ENCODE peak calls at places on chromosomes 5 and 9, in four cellular contexts. G is pancreas; T is stimulated activated CD4-positive, alpha-beta T cell treated with anti-CD3 and anti-CD28 coated beads, Interleukin-2, amount 100 ng/mL, for 24 hours; K is fibroblast of lung. L is an unnamed sample.

GRCh38 chr5:169142264-169142970 is 158.5 kb downstream of the SLIT3 start:
- DNase-seq in K (peak), T (no peak), G (peak), L (no peak)

GRCh38 chr5:73678322-73678740 is 52.3 kb downstream of the ARHGEF28 start:
- DNase-seq in K (no peak), T (no peak), G (peak), L (no peak)

GRCh38 chr5:151680944-151681427 is 5.7 kb downstream of the SPARC start:
- DNase-seq in K (peak), T (no peak), G (no peak), L (no peak)

GRCh38 chr9:71719088-71719487 is 49.2 kb downstream of the CEMIP2 start:
- DNase-seq in G (no peak), T (no peak), K (no peak), L (no peak)

GRCh38 chr9:136031094-136031493 is 64.0 kb downstream of the NACC2 start:
- DNase-seq in K (no peak), G (no peak), T (no peak), L (no peak)

GRCh38 chr9:133715866-133716563 is 22.1 kb downstream of the SARDH start:
- DNase-seq in T (peak), G (no peak), K (peak), L (no peak)

GRCh38 chr5:151480859-151481258 is 33.5 kb downstream of the SLC36A1 start:
- DNase-seq in G (no peak), T (no peak), K (peak), L (no peak)

GRCh38 chr5:14171621-14172020 is 28.5 kb downstream of the TRIO start:
- DNase-seq in T (no peak), K (peak), G (no peak), L (peak)

GRCh38 chr5:62197697-62198096 is 108.3 kb upstream of the KIF2A start:
- DNase-seq in K (no peak), G (no peak), T (no peak), L (no peak)

GRCh38 chr9:137757613-137758029 is 120.0 kb upstream of the CACNA1B start:
- DNase-seq in T (peak), K (peak), G (no peak), L (peak)

GRCh38 chr9:89776795-89777194 is 172.0 kb downstream of the GADD45G start:
- DNase-seq in G (no peak), T (no peak), K (no peak), L (no peak)